ENCODE peak calls at places on chromosomes 12 and 14, in six cellular contexts. C is sigmoid colon, T is MM.1S, K is keratinocyte, I is tibial nerve, O is GM12878. A is an unnamed sample.

GRCh38 chr12:51884676-51885229 is 3.1 kb upstream of the ANKRD33 start:
- DNase-seq in C (peak; percentile 52), T (no peak), K (peak; percentile 23), I (no peak), O (no peak), A (no peak)

GRCh38 chr12:96172981-96173380 is 21.2 kb upstream of the ELK3 start:
- DNase-seq in C (no peak), T (no peak), K (no peak), I (no peak), O (no peak), A (no peak)

GRCh38 chr14:98512501-98513251 is 759.3 kb downstream of the BCL11B start:
- DNase-seq in C (no peak), T (peak; percentile 12), K (no peak), I (no peak), O (no peak), A (no peak)

GRCh38 chr12:85781751-85782150 is 54.5 kb downstream of the RASSF9 start:
- DNase-seq in C (no peak), T (no peak), K (no peak), I (no peak), O (no peak), A (no peak)

GRCh38 chr12:60489071-60489470 is 893.2 kb downstream of the SLC16A7 start:
- DNase-seq in C (no peak), T (no peak), K (no peak), I (no peak), O (no peak), A (no peak)

GRCh38 chr12:100576311-100577036 is 3.0 kb downstream of the GAS2L3 start:
- DNase-seq in C (no peak), T (no peak), K (peak; percentile 41), I (no peak), O (no peak), A (no peak)

GRCh38 chr12:71756054-71756675 is 1.5 kb downstream of the RAB21 start:
- DNase-seq in C (no peak), T (no peak), K (no peak), I (no peak), O (no peak), A (no peak)

GRCh38 chr14:49961270-49962222 is 68.7 kb downstream of the ARF6 start:
- DNase-seq in C (no peak), T (no peak), K (no peak), I (no peak), O (no peak), A (no peak)

GRCh38 chr12:123391546-123392343 is 7.8 kb downstream of the KMT5A start:
- DNase-seq in C (no peak), T (no peak), K (no peak), I (no peak), O (no peak), A (no peak)

GRCh38 chr14:36509056-36509917 is 10.7 kb downstream of the NKX2-1 start:
- DNase-seq in C (no peak), T (no peak), K (no peak), I (no peak), O (no peak), A (no peak)
- H3K27me3 ChIP-seq in C (peaks cover 98% of the 10 kb centered on the region), T (no peaks in the 10 kb centered on the region), K (peaks cover 95% of the 10 kb centered on the region), I (no peaks in the 10 kb centered on the region), O (peaks cover 12% of the 10 kb centered on the region), A (peaks cover 1% of the 10 kb centered on the region)

GRCh38 chr12:570949-571794 is 92.1 kb downstream of the NINJ2 start:
- DNase-seq in C (peak; percentile 93), T (no peak), K (no peak), I (peak; percentile 83), O (no peak), A (no peak)

GRCh38 chr12:570237-570925 is 92.9 kb downstream of the NINJ2 start:
- DNase-seq in C (peak; percentile 91), T (no peak), K (no peak), I (peak; percentile 59), O (no peak), A (no peak)

GRCh38 chr12:569091-569676 is 94.1 kb downstream of the NINJ2 start:
- DNase-seq in C (no peak), T (no peak), K (no peak), I (no peak), O (no peak), A (no peak)

GRCh38 chr12:571795-572531 is 91.3 kb downstream of the NINJ2 start:
- DNase-seq in C (peak; percentile 65), T (no peak), K (no peak), I (no peak), O (no peak), A (no peak)

DNA sequence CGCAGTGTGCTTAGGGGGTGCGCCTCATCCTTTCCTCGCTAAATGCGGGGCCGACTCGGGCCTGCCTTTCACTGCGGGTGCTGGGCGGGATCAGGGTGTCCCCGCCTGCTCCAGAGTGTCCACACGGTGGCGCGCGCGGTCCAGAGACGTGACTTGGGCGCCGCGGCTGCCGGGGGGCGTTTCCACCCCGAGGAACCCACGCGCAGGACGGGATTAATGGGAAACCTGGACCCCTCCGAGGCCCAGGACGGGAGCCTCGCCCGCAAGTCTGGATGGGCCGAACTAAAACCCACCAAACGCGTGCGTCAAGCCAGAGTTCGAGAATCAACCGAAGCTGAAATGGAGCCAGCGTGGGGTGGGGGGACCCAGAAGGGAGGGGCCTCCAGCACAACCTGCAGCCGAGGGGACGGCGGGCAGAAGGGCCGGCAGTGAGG is 93.4 kb downstream of the NINJ2 start:
- DNase-seq in C (peak; percentile 93), T (peak; percentile 71), K (no peak), I (peak; percentile 89), O (no peak), A (peak; percentile 76)
- H3K4me3 ChIP-seq in C (peak overlapping the region; percentile 49), T (peak overlapping the region; percentile 67), K (peak overlapping the region; percentile 49), I (peak overlapping the region; percentile 78), O (peak overlapping the region; percentile 64), A (peak overlapping the region; percentile 56)

DNA sequence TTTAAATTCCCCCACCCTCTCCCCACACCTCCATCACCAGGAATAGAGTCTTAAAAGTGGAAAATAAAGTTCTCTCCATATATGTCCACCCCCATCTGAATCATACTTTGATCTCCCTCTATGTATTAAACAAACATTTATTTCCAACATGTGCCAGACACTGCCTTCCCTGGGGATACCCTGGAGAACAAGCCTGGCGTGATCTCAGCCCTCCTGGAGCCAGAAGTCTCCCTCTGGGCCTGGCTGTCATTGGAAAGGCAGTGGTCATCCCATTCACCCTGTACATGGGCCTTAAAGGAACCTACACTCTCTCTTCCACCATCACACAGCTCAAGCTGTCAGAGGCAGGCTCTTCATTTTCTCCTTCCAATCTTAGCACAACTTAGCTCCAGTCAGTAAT is 143.6 kb downstream of the EMP1 start:
- DNase-seq in C (no peak), T (no peak), K (no peak), I (no peak), O (no peak), A (no peak)
- TF ChIP-seq CTCF in C (no peak), T (no peak), K (no peak), I (no peak), O (no peak), A (no peak)

DNA sequence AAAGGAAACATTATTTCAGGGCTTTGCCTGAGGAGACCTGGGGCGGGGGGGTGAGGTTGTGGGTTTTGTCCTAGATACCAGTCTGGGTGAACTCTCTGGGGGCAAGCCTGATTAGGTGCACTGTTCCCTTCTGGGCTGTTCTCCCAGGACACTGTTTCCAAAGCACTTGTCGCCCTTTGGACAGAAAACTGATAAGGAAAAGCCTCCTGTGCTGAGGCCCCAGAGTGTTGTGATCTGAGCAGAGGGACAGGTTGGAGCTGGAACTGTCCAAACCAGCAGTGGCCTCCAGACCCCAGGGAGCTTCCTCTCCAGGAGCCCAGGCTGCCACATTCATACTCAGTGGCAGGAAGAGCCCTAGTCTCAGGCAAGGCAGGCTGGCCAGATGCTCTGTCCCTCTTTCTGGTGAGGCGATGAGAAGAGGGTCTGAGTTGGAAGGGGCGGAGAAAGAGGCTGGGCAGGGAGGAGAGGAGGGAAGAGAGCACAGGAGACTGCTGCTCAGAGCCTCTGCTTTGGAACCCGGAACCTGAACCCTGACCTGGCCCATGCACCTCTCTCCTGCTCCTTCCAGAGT is 1.9 kb downstream of the GALNT16 start:
- DNase-seq in C (no peak), T (no peak), K (no peak), I (no peak), O (no peak), A (no peak)
- H3K27me3 ChIP-seq in C (peaks cover 42% of the 10 kb centered on the region), T (no peaks in the 10 kb centered on the region), K (peaks cover 71% of the 10 kb centered on the region), I (no peaks in the 10 kb centered on the region), O (peaks cover 27% of the 10 kb centered on the region), A (peaks cover 5% of the 10 kb centered on the region)

DNA sequence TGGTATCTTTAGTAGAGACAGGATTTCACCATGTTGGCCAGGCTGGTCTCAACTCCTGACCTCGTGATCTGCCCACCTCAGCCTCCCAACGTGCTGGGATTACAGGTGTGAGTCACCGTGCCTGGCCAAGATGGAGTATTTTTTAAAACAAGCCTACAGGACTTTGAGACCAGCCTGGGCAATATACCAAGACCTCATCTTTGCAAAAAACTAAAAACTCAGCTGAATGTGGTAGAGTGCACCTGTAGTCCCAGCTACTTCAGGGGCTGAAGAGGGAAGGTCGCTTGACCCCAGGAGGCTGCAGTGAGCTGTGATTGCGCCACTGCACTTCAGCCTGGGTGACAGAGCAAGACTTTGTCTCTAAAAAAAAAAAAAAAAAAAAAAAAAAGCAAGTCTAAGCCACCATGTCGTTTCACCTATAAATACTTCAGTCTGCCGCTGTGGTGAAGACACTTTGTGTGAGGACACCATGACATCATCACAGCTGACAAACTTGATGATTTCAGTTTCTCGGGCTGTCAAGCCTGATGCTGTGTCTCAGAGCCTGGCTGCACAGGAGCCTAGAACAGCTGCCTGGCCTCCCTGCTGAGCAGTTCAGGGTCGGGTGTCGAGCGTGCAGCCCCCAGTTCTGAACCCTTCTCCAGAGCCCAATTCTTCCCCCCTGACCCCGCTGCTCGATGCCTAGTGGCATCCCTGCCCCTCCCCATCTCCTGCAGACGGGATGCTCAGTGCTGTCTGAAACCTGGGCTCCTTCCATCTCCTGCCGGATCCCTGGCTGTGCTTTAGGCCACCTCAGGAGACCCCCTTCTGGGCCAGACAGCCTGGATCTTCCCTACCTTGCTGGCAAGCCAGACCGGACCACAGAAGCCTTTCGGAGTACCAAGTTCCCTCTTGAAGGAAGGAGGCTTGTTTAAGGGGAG is 119.2 kb upstream of the EVL start:
- DNase-seq in C (peak; percentile 61), T (peak; percentile 80), K (no peak), I (no peak), O (no peak), A (peak; percentile 61)
- H3K4me3 ChIP-seq in C (no peak overlapping the region), T (peak overlapping the region; percentile 58), K (no peak overlapping the region), I (no peak overlapping the region), O (peak overlapping the region; percentile 22), A (no peak overlapping the region)

A was measured in GM06990.